ENCODE peak calls at places on chromosomes 1 and 21, in eight cellular contexts. M is GM12878; L is CD8-positive, alpha-beta T cell; W is endodermal cell; Z is dorsolateral prefrontal cortex; Q is lower lobe of right lung; P is left ventricle myocardium inferior; D is DND-41. U is an unnamed sample.

GRCh38 chr1:60989745-60990718 is 92.3 kb upstream of the NFIA start:
- DNase-seq in P (peak), W (no peak), L (no peak), M (no peak), Q (no peak), Z (no peak), D (no peak), U (peak)

GRCh38 chr1:5343256-5344020 is 648.8 kb downstream of the NPHP4 start:
- DNase-seq in W (no peak), L (no peak), M (no peak), Z (no peak), D (no peak), Q (no peak), P (no peak), U (no peak)

GRCh38 chr1:241272828-241273227 is 84.2 kb downstream of the RGS7 start:
- DNase-seq in P (no peak), L (no peak), Z (no peak), W (no peak), Q (no peak), M (no peak), D (no peak), U (no peak)

GRCh38 chr21:29656504-29657227 is 283.1 kb downstream of the GRIK1 start:
- DNase-seq in D (no peak), Z (no peak), W (no peak), L (no peak), M (no peak), P (no peak), Q (no peak), U (no peak)

GRCh38 chr1:46334030-46334384 is 6.6 kb upstream of the NSUN4 start:
- DNase-seq in Z (no peak), Q (no peak), M (no peak), D (no peak), L (no peak), P (no peak), W (no peak), U (peak)

GRCh38 chr1:150477733-150478132 is 9.5 kb upstream of the TARS2 start:
- DNase-seq in W (no peak), Z (no peak), M (no peak), P (no peak), Q (no peak), L (no peak), D (no peak), U (no peak)

GRCh38 chr1:228781161-228781771 is 46.0 kb downstream of the RHOU start:
- DNase-seq in M (no peak), L (no peak), W (peak), D (no peak), P (peak), Z (no peak), Q (peak), U (no peak)

GRCh38 chr21:46061063-46061462 is 36.8 kb upstream of the COL6A2 start:
- DNase-seq in L (no peak), M (no peak), P (no peak), W (no peak), Q (no peak), D (no peak), Z (no peak), U (no peak)

GRCh38 chr1:54335396-54336056 is 70.7 kb downstream of the SSBP3 start:
- DNase-seq in P (peak), Z (no peak), W (peak), L (no peak), D (no peak), Q (no peak), M (no peak), U (peak)

GRCh38 chr21:31686272-31686913 is 26.9 kb downstream of the SOD1 start:
- DNase-seq in D (no peak), M (no peak), L (no peak), Q (no peak), W (no peak), P (no peak), Z (no peak), U (no peak)

GRCh38 chr1:206955476-206956312 is 9.4 kb upstream of the PIGR start:
- DNase-seq in D (no peak), W (no peak), L (no peak), Q (no peak), Z (no peak), M (no peak), P (no peak), U (no peak)

GRCh38 chr21:37412603-37413360 is 46.2 kb downstream of the DYRK1A start:
- DNase-seq in Q (no peak), D (no peak), W (no peak), M (no peak), L (no peak), P (no peak), Z (no peak), U (no peak)
- H3K4me3 ChIP-seq in Q (no peak), D (no peak), W (no peak), M (no peak), L (no peak), P (no peak), Z (no peak), U (no peak)

GRCh38 chr1:27559466-27560030 is 44.4 kb downstream of the AHDC1 start:
- DNase-seq in W (no peak), P (no peak), Z (no peak), L (no peak), M (no peak), Q (no peak), D (no peak), U (no peak)
- H3K27ac ChIP-seq in W (peak), P (peak), Z (peak), L (no peak), M (no peak), Q (no peak), D (no peak), U (no peak)

GRCh38 chr1:44810101-44810761 is 1.9 kb downstream of the BTBD19 start:
- DNase-seq in W (peak), Q (peak), D (no peak), M (peak), Z (no peak), P (peak), L (no peak), U (peak)
- H3K4me3 ChIP-seq in W (no peak), Q (peak), D (no peak), M (no peak), Z (no peak), P (peak), L (peak), U (no peak)

GRCh38 chr1:24984800-24985552 is 54.9 kb upstream of the RUNX3 start:
- DNase-seq in P (no peak), W (peak), L (peak), Z (no peak), D (peak), M (no peak), Q (no peak), U (no peak)

GRCh38 chr1:24980836-24981631 is 51.0 kb upstream of the RUNX3 start:
- DNase-seq in W (no peak), Q (no peak), P (no peak), D (no peak), L (no peak), Z (no peak), M (no peak), U (peak)

GRCh38 chr1:24984300-24984699 is 54.2 kb upstream of the RUNX3 start:
- DNase-seq in D (no peak), M (no peak), Z (no peak), L (no peak), P (no peak), Q (no peak), W (no peak), U (no peak)

GRCh38 chr1:24981632-24982007 is 51.5 kb upstream of the RUNX3 start:
- DNase-seq in L (no peak), Z (no peak), W (no peak), Q (no peak), D (peak), M (no peak), P (no peak), U (peak)

DNA sequence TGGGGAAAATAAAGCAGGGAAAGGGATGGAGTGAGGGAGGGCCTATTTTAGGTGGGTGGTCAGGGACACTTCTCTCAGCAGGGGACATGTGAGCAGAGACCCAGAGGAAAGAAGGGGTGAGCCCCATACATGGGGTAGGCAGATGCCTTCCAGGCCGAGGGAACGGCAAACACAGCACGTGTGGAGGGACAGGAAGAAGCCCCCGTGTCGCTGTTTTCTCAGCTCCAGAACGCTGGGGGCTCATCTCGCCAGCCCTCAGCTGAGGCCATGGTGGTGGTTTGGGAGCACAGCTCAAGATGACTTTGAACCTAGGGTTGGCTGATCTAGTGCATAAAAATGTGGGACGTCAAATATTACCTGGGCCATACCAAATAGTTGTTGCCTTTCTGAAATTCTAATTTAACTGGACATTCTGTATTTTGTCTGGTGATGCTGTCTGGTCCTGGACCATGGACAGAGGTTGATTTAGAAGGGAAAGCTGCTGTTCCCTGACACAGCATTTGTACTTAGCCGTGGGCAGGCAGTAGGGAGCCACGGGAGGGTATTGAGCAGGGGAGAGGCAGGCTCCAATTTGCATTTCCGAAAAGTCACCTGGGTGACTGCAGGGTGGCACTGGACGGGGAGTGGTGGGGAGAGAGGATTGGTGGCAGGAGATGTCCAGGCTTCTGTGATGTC is 53.1 kb upstream of the RUNX3 start:
- DNase-seq in W (no peak), L (no peak), P (no peak), D (no peak), M (no peak), Z (no peak), Q (no peak), U (no peak)
- H3K27ac ChIP-seq in W (no peak), L (no peak), P (no peak), D (no peak), M (no peak), Z (no peak), Q (no peak), U (no peak)

GRCh38 chr1:101250656-101251272 is 13.9 kb downstream of the S1PR1 start:
- DNase-seq in Q (no peak), W (no peak), D (no peak), P (no peak), L (no peak), M (no peak), Z (no peak), U (no peak)
- H3K4me3 ChIP-seq in Q (no peak), W (no peak), D (no peak), P (no peak), L (no peak), M (no peak), Z (no peak), U (no peak)

GRCh38 chr1:51574796-51575195 is 42.1 kb upstream of the OSBPL9 start:
- DNase-seq in P (no peak), W (no peak), Q (no peak), D (no peak), L (no peak), Z (peak), M (no peak), U (no peak)

GRCh38 chr1:51576923-51577322 is 40.0 kb upstream of the OSBPL9 start:
- DNase-seq in L (no peak), Q (no peak), M (no peak), D (no peak), Z (no peak), P (no peak), W (no peak), U (no peak)

GRCh38 chr1:51576085-51576444 is 40.8 kb upstream of the OSBPL9 start:
- DNase-seq in P (no peak), Q (no peak), D (peak), L (no peak), Z (no peak), W (no peak), M (no peak), U (no peak)

GRCh38 chr1:51578383-51579109 is 38.3 kb upstream of the OSBPL9 start:
- DNase-seq in L (no peak), Z (no peak), W (no peak), P (no peak), Q (no peak), M (no peak), D (no peak), U (no peak)

DNA sequence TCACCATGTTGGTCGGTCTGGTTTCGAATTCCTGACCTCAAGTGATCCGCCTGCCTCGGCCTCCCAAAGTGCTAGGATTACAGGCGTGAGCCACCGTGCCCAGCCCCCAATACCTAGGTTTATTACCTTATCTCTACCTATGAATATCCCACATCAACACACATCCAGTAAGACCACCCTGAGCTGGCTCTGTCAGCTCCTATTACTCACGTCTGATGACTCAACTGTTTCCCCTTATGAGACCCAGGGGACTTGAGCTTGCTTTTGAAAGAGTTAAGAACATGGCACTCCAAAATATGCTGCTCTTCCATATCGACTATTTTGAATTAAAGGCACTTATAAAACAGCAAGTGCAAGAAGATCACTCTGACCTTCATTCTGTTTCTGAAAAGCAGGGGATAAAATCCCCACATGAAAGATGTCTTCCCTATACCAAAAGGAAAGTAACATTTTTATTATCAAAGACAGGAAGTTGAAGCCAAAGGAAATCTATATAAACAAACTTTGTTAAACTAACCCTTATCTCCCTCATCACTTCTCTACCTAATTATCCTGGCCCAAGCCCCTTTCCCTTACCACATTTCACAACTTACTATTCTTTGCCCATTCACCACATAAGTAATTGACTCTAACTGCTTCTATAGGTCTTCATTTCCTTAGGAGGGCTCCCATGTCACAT is 41.3 kb upstream of the OSBPL9 start:
- DNase-seq in Q (no peak), P (no peak), D (peak), Z (no peak), M (no peak), W (no peak), L (no peak), U (no peak)
- H3K27ac ChIP-seq in Q (no peak), P (no peak), D (peak), Z (peak), M (peak), W (no peak), L (no peak), U (no peak)

U was measured in aorta.